ENCODE peak calls at places on chromosomes 12 and 14, in five cellular contexts. Z is fibroblast of lung, M is pancreas, C is foreskin fibroblast, U is A549. F is an unnamed sample.

GRCh38 chr14:54572316-54572715 is 5.4 kb downstream of the SAMD4A start:
- DNase-seq in C (no peak), Z (peak), U (no peak), M (no peak), F (no peak)

GRCh38 chr14:104657563-104658324 is 31.7 kb upstream of the INF2 start:
- DNase-seq in U (no peak), C (no peak), M (peak), Z (no peak), F (no peak)

GRCh38 chr12:41794341-41794740 is 350.3 kb downstream of the GXYLT1 start:
- DNase-seq in U (no peak), Z (no peak), M (no peak), C (no peak), F (no peak)

GRCh38 chr12:68297929-68298328 is 34.2 kb downstream of the MDM1 start:
- DNase-seq in M (no peak), C (no peak), Z (no peak), U (no peak), F (no peak)

GRCh38 chr12:90024261-90024660 is 315.6 kb upstream of the ATP2B1 start:
- DNase-seq in U (peak), Z (peak), C (peak), M (no peak), F (no peak)

GRCh38 chr12:10223208-10223607 is 10.5 kb downstream of the GABARAPL1 start:
- DNase-seq in Z (no peak), C (no peak), M (no peak), U (no peak), F (no peak)

GRCh38 chr14:23376477-23377200 is at the start of gene CMTM5:
- DNase-seq in U (no peak), M (no peak), C (no peak), Z (no peak), F (no peak)

GRCh38 chr12:113052326-113052725 is 4.2 kb upstream of the DTX1 start:
- DNase-seq in U (no peak), C (no peak), M (peak), Z (no peak), F (no peak)

GRCh38 chr12:21478756-21479455 is 22.5 kb downstream of the RECQL start:
- DNase-seq in C (no peak), U (no peak), Z (no peak), M (no peak), F (no peak)

GRCh38 chr12:2555487-2556082 is 239.2 kb upstream of the FKBP4 start:
- DNase-seq in C (no peak), U (no peak), Z (no peak), M (no peak), F (no peak)

GRCh38 chr12:127886821-127887220 is 380.1 kb upstream of the TMEM132C start:
- DNase-seq in C (no peak), M (no peak), Z (no peak), U (no peak), F (no peak)

GRCh38 chr12:116423053-116423452 is 136.1 kb upstream of the MAP1LC3B2 start:
- DNase-seq in Z (peak), C (peak), U (no peak), M (no peak), F (no peak)

GRCh38 chr12:67925551-67925950 is 63.7 kb upstream of the IFNG-AS1 start:
- DNase-seq in Z (no peak), C (no peak), U (no peak), M (no peak), F (no peak)

GRCh38 chr12:28793767-28794166 is 355.3 kb upstream of the FAR2 start:
- DNase-seq in U (no peak), C (no peak), M (no peak), Z (no peak), F (no peak)

GRCh38 chr14:35257809-35258208 is 34.4 kb upstream of the PSMA6 start:
- DNase-seq in C (no peak), M (no peak), U (no peak), Z (peak), F (no peak)

GRCh38 chr12:47218191-47218654 is 138.5 kb upstream of the AMIGO2 start:
- DNase-seq in C (no peak), U (no peak), Z (no peak), M (no peak), F (no peak)

GRCh38 chr14:55715889-55716288 is 135.9 kb downstream of the KTN1 start:
- DNase-seq in Z (peak), C (peak), M (no peak), U (no peak), F (no peak)

GRCh38 chr14:34098045-34098984 is 147.4 kb upstream of the EGLN3 start:
- DNase-seq in M (no peak), C (peak), Z (peak), U (peak), F (peak)

GRCh38 chr12:65536876-65537661 is 258.6 kb downstream of the MSRB3 start:
- DNase-seq in M (no peak), C (peak), U (peak), Z (peak), F (no peak)

GRCh38 chr12:57772429-57773322 is at the start of gene EEF1AKMT3:
- DNase-seq in C (peak), U (peak), M (peak), Z (peak), F (no peak)

GRCh38 chr14:59870277-59871165 is at the start of gene RTN1:
- DNase-seq in M (peak), C (peak), Z (peak), U (no peak), F (no peak)

GRCh38 chr12:11834925-11835324 is 185.5 kb downstream of the ETV6 start:
- DNase-seq in U (no peak), Z (no peak), C (no peak), M (no peak), F (no peak)

GRCh38 chr14:24071144-24071697 is at the start of gene CPNE6:
- DNase-seq in U (no peak), C (no peak), Z (no peak), M (no peak), F (no peak)

GRCh38 chr14:79090781-79091180 is 920.6 kb downstream of the NRXN3 start:
- DNase-seq in U (no peak), M (no peak), Z (no peak), C (no peak), F (no peak)

GRCh38 chr14:36996133-36996856 is 176.1 kb downstream of the SLC25A21 start:
- DNase-seq in U (peak), M (no peak), C (peak), Z (peak), F (no peak)

GRCh38 chr12:67807808-67808207 is 159.3 kb downstream of the DYRK2 start:
- DNase-seq in C (no peak), Z (peak), M (no peak), U (no peak), F (no peak)

GRCh38 chr12:58882796-58883195 is 37.5 kb downstream of the LRIG3 start:
- DNase-seq in C (no peak), U (no peak), Z (no peak), M (no peak), F (no peak)

GRCh38 chr12:1920436-1920835 is 2.0 kb upstream of the CACNA2D4 start:
- DNase-seq in U (no peak), C (no peak), M (no peak), Z (no peak), F (no peak)

GRCh38 chr12:104314242-104314614 is 10.7 kb downstream of the EID3 start:
- DNase-seq in C (no peak), M (no peak), Z (no peak), U (no peak), F (no peak)

GRCh38 chr12:122062832-122063690 is 15.5 kb upstream of the MLXIP start:
- DNase-seq in C (peak), M (peak), Z (peak), U (peak), F (no peak)

GRCh38 chr14:99675381-99675835 is 8.7 kb upstream of the CYP46A1 start:
- DNase-seq in Z (no peak), U (no peak), M (peak), C (no peak), F (no peak)

GRCh38 chr14:50067723-50068495 is 48.5 kb downstream of the VCPKMT start:
- DNase-seq in Z (peak), C (peak), U (peak), M (no peak), F (no peak)

DNA sequence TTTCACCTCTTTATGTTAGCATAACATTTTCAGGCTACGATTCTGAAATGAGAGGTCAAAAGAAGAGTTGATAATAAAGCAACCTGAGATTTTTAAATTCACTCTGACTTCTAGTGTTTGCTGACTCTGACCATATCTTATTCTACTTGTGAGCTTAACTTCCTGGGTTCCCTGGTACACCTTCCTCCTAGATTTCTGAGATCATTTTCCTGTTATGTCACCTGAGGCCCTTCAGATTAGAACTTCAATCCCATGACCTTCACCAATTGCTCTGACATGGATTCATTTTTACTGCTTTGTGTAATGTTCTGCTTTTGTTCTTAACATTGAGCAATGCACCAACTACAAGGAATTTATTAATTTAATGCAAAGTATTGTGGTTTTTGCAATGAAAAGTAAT is 542.9 kb upstream of the FLRT2 start:
- DNase-seq in Z (no peak), M (no peak), U (no peak), C (no peak), F (no peak)
- H3K4me3 ChIP-seq in Z (no peak), M (no peak), U (no peak), C (no peak), F (no peak)

GRCh38 chr12:96033549-96034389 is 1.6 kb downstream of the LTA4H start:
- DNase-seq in Z (no peak), U (no peak), C (no peak), M (no peak), F (no peak)
- H3K4me3 ChIP-seq in Z (peak), U (peak), C (peak), M (no peak), F (no peak)

DNA sequence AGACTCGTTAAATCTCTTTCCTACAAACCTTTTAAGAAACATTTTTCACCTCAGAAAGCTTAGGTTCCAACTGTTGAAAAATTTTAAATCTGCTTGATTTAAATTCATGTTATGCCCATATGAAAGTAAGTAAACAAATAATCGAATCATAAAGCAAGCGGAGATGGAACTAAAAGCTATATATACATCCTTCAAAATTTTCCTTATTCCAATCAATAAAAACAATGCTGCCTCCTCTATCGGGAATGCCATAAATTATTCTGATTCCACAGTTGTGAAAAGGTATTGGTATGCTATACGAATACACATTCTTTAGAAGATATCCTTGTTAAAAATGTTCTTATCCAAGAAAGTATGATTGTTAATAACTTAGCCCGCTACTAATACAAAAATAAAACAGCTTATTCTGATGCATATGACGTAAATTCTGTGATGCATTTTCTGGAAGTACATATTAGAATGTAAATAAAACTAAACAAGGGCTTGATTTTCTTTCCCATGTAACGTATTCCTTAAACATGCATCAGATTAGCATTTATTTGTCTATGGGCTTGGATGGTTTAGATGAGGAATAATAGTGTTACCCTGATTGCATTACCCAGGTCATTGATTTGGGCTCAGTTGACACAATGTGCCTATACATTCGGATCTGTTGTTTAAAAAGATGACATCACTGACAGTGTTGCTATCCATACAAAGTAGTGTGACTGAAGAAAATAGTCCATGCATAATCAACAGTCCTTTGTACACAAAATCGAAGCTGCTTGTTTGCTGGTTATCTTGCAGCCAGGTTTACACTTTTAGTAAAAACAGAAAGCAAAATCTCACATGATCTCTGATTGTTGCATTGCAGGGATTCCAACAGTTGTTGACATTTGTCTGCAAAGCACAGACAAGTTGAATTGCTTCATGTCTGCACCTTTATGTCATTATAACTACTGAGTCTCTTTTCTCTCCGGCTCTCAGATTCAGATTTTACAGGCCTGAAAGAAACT is 656 bp upstream of the DTD2 start:
- DNase-seq in Z (peak), C (no peak), M (no peak), U (no peak), F (no peak)
- H3K4me3 ChIP-seq in Z (peak), C (peak), M (no peak), U (peak), F (peak)

GRCh38 chr12:25436206-25436912 is 116.7 kb downstream of the LMNTD1 start:
- DNase-seq in C (peak), M (no peak), U (peak), Z (peak), F (peak)
- H3K4me3 ChIP-seq in C (peak), M (no peak), U (peak), Z (peak), F (no peak)

GRCh38 chr12:49763006-49763591 is 21.7 kb downstream of the TMBIM6 start:
- DNase-seq in U (peak), C (no peak), Z (peak), M (peak), F (peak)
- H3K4me3 ChIP-seq in U (no peak), C (no peak), Z (no peak), M (no peak), F (peak)

GRCh38 chr14:97329701-97330100 is 532.5 kb downstream of the VRK1 start:
- DNase-seq in U (no peak), Z (no peak), M (no peak), C (no peak), F (no peak)

GRCh38 chr14:97331058-97331457 is 533.9 kb downstream of the VRK1 start:
- DNase-seq in U (no peak), M (no peak), Z (no peak), C (no peak), F (no peak)

GRCh38 chr14:97332591-97332984 is 535.4 kb downstream of the VRK1 start:
- DNase-seq in U (no peak), C (no peak), Z (no peak), M (no peak), F (no peak)

GRCh38 chr14:97331526-97331925 is 534.3 kb downstream of the VRK1 start:
- DNase-seq in M (no peak), U (no peak), Z (no peak), C (no peak), F (no peak)

DNA sequence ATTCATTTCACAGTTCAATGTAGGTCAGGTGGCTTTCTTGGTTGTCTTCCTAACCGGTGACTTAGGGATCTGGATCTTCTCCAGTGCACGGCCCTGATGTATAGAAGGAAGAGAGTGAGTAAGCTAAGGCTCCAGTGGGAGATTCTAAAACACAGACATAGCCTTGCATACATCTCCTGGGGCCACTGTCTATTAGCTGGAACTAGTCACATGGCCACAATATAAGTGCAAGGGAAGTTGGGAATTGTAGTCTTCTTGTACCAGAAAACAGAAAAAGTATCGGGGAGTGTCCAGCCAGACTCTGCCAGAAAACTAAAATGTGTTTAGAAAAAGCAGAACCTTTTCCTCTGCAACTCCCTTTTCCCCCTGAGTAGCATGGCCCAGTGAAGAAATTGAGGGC is 531.6 kb downstream of the VRK1 start:
- DNase-seq in M (no peak), Z (no peak), U (no peak), C (no peak), F (no peak)
- H3K4me3 ChIP-seq in M (no peak), Z (no peak), U (no peak), C (no peak), F (no peak)

GRCh38 chr12:118307069-118307954 is 65.4 kb downstream of the TAOK3 start:
- DNase-seq in Z (peak), M (no peak), U (no peak), C (peak), F (no peak)
- H3K4me3 ChIP-seq in Z (peak), M (no peak), U (no peak), C (peak), F (no peak)

GRCh38 chr14:56829151-56829550 is 18.9 kb upstream of the OTX2 start:
- DNase-seq in Z (no peak), U (no peak), M (no peak), C (no peak), F (no peak)

GRCh38 chr14:56821177-56821576 is 10.9 kb upstream of the OTX2 start:
- DNase-seq in U (no peak), Z (no peak), C (no peak), M (no peak), F (no peak)

GRCh38 chr14:56821807-56822615 is 11.7 kb upstream of the OTX2 start:
- DNase-seq in Z (no peak), C (no peak), M (no peak), U (no peak), F (no peak)

DNA sequence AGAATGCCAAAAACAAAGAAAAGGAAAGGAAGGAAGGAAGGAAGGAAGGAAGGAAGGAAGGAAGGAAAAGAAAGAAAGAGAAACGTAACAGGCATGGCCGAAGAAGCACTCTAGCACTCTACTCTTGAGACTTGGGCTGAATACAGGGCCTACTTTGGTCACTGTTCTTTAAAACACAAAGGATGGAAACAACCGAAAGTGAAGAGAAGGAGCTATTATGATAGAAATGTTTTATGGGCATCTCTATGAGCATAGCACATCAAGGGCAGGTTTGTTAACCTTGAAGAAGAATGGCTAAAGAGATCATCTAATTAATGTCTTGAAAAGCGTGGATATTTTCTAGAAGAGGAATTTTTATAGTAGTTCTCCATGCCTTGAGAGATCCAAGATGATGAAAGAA is 15.9 kb upstream of the OTX2 start:
- DNase-seq in Z (no peak), C (no peak), M (no peak), U (no peak), F (no peak)
- H3K4me3 ChIP-seq in Z (no peak), C (no peak), M (no peak), U (no peak), F (no peak)

DNA sequence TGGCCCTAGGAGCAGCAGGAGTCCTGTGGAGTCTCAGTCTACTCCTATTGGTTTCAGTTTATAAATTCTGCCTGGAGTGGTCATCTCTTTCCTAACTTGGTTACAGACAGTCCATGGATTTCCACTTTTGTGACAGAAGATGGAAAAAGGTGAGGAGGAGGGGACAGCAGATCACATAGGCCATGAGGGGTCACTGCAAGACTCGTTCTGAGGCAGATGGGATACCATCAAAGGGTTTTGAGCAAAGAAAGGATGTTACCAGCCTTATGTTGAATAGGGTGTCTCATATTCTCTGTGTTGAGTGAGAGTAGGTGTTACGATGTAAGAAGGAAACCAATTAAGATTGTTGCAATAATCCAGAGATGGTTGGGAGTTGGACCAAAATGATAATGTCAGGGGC is 15.3 kb downstream of the PDE3A start:
- DNase-seq in U (no peak), Z (no peak), M (no peak), C (no peak), F (no peak)
- H3K4me3 ChIP-seq in U (no peak), Z (no peak), M (no peak), C (no peak), F (no peak)